ENCODE peak calls at places on chromosomes 12 and 14, in nine cellular contexts. H, O, U, J, V, E, G, Z and M are unnamed samples.

GRCh38 chr12:77734489-77734888 is 96.2 kb upstream of the NAV3 start:
- DNase-seq in H (no peak), O (no peak), U (peak), J (no peak), V (no peak), E (no peak), G (no peak), Z (no peak), M (no peak)

GRCh38 chr14:41446008-41446407 is 160.7 kb upstream of the LRFN5 start:
- DNase-seq in H (no peak), O (no peak), U (no peak), J (no peak), V (no peak), E (no peak), G (no peak), Z (no peak), M (no peak)

GRCh38 chr14:100165825-100166520 is 6.5 kb upstream of the DEGS2 start:
- DNase-seq in H (no peak), O (no peak), U (no peak), J (no peak), V (no peak), E (no peak), G (no peak), Z (no peak), M (peak)

GRCh38 chr14:99271951-99272668 is at the start of gene BCL11B:
- DNase-seq in H (peak), O (no peak), U (peak), J (no peak), V (peak), E (peak), G (peak), Z (peak), M (peak)

GRCh38 chr12:62260733-62261683 is 804 bp downstream of the USP15 start:
- DNase-seq in H (peak), O (no peak), U (peak), J (no peak), V (peak), E (peak), G (peak), Z (peak), M (peak)

GRCh38 chr12:118307069-118307954 is 65.4 kb downstream of the TAOK3 start:
- DNase-seq in H (no peak), O (no peak), U (peak), J (no peak), V (peak), E (no peak), G (no peak), Z (no peak), M (no peak)

GRCh38 chr14:70721542-70721941 is 79.8 kb downstream of the TTC9 start:
- DNase-seq in H (no peak), O (no peak), U (no peak), J (no peak), V (no peak), E (no peak), G (no peak), Z (peak), M (no peak)

GRCh38 chr14:76236172-76237130 is 84.7 kb downstream of the GPATCH2L start:
- DNase-seq in H (no peak), O (no peak), U (no peak), J (no peak), V (peak), E (no peak), G (no peak), Z (no peak), M (no peak)

GRCh38 chr12:132477703-132478432 is 12.1 kb upstream of the FBRSL1 start:
- DNase-seq in H (no peak), O (no peak), U (no peak), J (no peak), V (no peak), E (no peak), G (no peak), Z (no peak), M (no peak)

GRCh38 chr14:20553024-20553423 is 7.8 kb downstream of the RNASE9 start:
- DNase-seq in H (no peak), O (no peak), U (no peak), J (no peak), V (no peak), E (no peak), G (no peak), Z (no peak), M (no peak)

GRCh38 chr12:94282675-94283074 is 134.3 kb downstream of the PLXNC1 start:
- DNase-seq in H (peak), O (no peak), U (no peak), J (peak), V (peak), E (no peak), G (no peak), Z (no peak), M (no peak)

GRCh38 chr12:116934908-116935698 is 24.4 kb downstream of the FBXW8 start:
- DNase-seq in H (no peak), O (no peak), U (no peak), J (no peak), V (no peak), E (no peak), G (no peak), Z (no peak), M (no peak)

GRCh38 chr12:30752255-30752654 is 2.5 kb downstream of the CAPRIN2 start:
- DNase-seq in H (no peak), O (no peak), U (no peak), J (no peak), V (no peak), E (no peak), G (no peak), Z (no peak), M (no peak)

GRCh38 chr14:63671987-63672386 is 30.3 kb upstream of the WDR89 start:
- DNase-seq in H (no peak), O (no peak), U (no peak), J (no peak), V (no peak), E (no peak), G (no peak), Z (no peak), M (no peak)

GRCh38 chr14:76768201-76768656 is 7.0 kb downstream of the VASH1 start:
- DNase-seq in H (no peak), O (peak), U (no peak), J (peak), V (peak), E (no peak), G (no peak), Z (no peak), M (peak)

GRCh38 chr12:95208678-95209077 is 8.6 kb downstream of the FGD6 start:
- DNase-seq in H (no peak), O (no peak), U (no peak), J (no peak), V (no peak), E (no peak), G (no peak), Z (no peak), M (no peak)

GRCh38 chr12:107331912-107332311 is 238.6 kb upstream of the CRY1 start:
- DNase-seq in H (no peak), O (no peak), U (no peak), J (no peak), V (no peak), E (no peak), G (no peak), Z (no peak), M (no peak)

GRCh38 chr12:122499991-122500684 is 594 bp downstream of the ZCCHC8 start:
- DNase-seq in H (peak), O (peak), U (peak), J (peak), V (peak), E (no peak), G (peak), Z (peak), M (peak)

GRCh38 chr12:31728917-31729640 is at the start of gene AMN1:
- DNase-seq in H (peak), O (peak), U (peak), J (peak), V (peak), E (peak), G (peak), Z (peak), M (peak)

GRCh38 chr12:92462049-92462448 is 240.7 kb upstream of the PLEKHG7 start:
- DNase-seq in H (peak), O (no peak), U (peak), J (no peak), V (peak), E (no peak), G (no peak), Z (no peak), M (no peak)

GRCh38 chr12:98856897-98857540 is 211.9 kb downstream of the APAF1 start:
- DNase-seq in H (no peak), O (no peak), U (no peak), J (no peak), V (no peak), E (no peak), G (no peak), Z (no peak), M (peak)

GRCh38 chr14:89531661-89532335 is 114.8 kb upstream of the FOXN3 start:
- DNase-seq in H (no peak), O (no peak), U (no peak), J (no peak), V (no peak), E (no peak), G (no peak), Z (no peak), M (no peak)

GRCh38 chr14:80212025-80212402 is 710 bp upstream of the DIO2 start:
- DNase-seq in H (no peak), O (no peak), U (peak), J (no peak), V (no peak), E (no peak), G (no peak), Z (peak), M (no peak)

GRCh38 chr12:113994051-113994450 is 27.9 kb upstream of the RBM19 start:
- DNase-seq in H (no peak), O (no peak), U (no peak), J (no peak), V (no peak), E (no peak), G (no peak), Z (no peak), M (no peak)

GRCh38 chr12:48788852-48789775 is at the start of gene ADCY6:
- DNase-seq in H (no peak), O (peak), U (peak), J (peak), V (no peak), E (no peak), G (peak), Z (peak), M (peak)

GRCh38 chr12:98198261-98198982 is 317.0 kb upstream of the TMPO start:
- DNase-seq in H (no peak), O (no peak), U (no peak), J (no peak), V (no peak), E (no peak), G (no peak), Z (no peak), M (no peak)

DNA sequence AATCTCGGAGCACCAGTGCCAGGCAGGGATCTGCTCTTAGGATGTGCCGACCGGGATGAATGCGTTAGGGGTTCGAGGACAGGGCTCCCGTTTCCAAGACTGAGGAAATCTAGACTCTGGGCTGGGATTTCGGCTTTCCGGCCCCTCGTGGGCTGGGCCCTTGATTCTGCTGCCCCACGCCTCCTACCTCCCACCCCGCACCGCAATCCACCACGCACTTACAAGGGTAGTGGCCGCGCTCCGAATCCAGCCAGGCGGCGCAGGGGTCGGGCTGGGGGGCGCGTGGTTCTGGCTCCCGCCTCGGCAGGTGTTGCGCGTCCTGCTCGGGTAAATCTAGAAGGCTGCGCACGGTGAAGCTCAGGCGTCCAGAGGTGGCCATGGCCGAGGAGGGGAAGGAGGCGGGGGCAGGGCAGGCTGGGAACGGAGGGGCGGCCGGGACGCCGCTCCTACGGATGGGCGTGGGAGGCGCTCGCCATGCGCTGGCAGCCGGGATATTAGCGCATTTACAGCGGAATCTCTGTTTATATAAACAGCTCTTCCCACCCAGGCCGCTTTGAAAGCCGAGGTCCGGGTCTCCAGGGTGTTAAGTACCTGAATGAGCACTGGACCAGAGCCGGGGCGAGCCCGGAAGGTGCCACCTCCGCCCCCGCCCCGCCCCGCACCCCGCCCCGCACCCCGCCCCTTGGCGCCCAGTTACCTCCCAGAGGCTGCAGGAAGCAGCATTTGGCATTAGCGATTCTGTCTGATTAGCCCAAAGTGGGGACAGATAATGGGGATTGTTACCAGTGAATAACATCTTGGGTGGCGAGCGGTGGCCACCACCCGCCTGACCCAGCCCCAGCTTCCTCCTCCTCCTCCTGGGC is at the start of gene NKX2-8:
- DNase-seq in H (no peak), O (no peak), U (no peak), J (peak), V (no peak), E (no peak), G (peak), Z (peak), M (peak)
- H3K4me3 ChIP-seq in H (no peak), O (peak), U (peak), J (peak), V (no peak), E (peak), G (peak), Z (peak), M (peak)

GRCh38 chr14:22883191-22883976 is at the start of gene REM2:
- DNase-seq in H (no peak), O (no peak), U (no peak), J (no peak), V (no peak), E (no peak), G (no peak), Z (peak), M (peak)
- H3K4me3 ChIP-seq in H (no peak), O (no peak), U (no peak), J (no peak), V (no peak), E (no peak), G (no peak), Z (no peak), M (peak)

DNA sequence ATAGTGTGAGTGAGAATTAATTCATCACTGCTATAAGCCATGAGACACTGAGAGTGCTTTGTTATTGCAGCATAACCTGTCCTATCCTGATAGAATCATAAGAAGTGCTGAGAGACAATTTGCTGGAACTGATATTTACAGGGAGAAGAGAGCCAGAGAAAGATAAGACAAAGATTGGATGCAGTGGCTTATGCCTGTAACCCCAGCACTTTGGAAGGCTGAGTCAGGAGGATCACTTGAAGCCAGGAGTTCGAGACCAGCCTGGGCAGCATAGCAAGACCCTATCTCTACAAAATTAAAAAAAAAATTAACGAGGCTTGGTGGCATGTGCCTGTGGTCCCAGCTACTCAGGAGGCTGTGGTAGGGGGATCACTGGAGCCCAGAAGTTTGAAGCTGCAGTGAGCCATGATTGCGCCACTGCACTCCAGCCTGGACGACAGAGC is 3.0 kb upstream of the P2RX7 start:
- DNase-seq in H (no peak), O (no peak), U (no peak), J (no peak), V (no peak), E (no peak), G (no peak), Z (no peak), M (no peak)
- H3K4me3 ChIP-seq in H (peak), O (no peak), U (no peak), J (no peak), V (peak), E (no peak), G (no peak), Z (no peak), M (no peak)

GRCh38 chr12:54000105-54000773 is at the start of gene HOXC9:
- DNase-seq in H (no peak), O (no peak), U (no peak), J (peak), V (no peak), E (no peak), G (no peak), Z (no peak), M (no peak)
- H3K4me3 ChIP-seq in H (no peak), O (peak), U (peak), J (peak), V (no peak), E (peak), G (peak), Z (peak), M (peak)

GRCh38 chr12:74537126-74537706 is 419 bp upstream of the ATXN7L3B start:
- DNase-seq in H (peak), O (no peak), U (peak), J (no peak), V (peak), E (no peak), G (peak), Z (peak), M (peak)
- H3K4me3 ChIP-seq in H (peak), O (peak), U (peak), J (peak), V (peak), E (peak), G (peak), Z (peak), M (peak)

GRCh38 chr14:64943556-64943955 is 1.0 kb upstream of the GPX2 start:
- DNase-seq in H (no peak), O (peak), U (no peak), J (no peak), V (no peak), E (no peak), G (no peak), Z (no peak), M (no peak)
- H3K4me3 ChIP-seq in H (no peak), O (no peak), U (no peak), J (no peak), V (no peak), E (no peak), G (no peak), Z (no peak), M (no peak)

GRCh38 chr12:57990241-57990883 is 49.0 kb downstream of the ATP23 start:
- DNase-seq in H (no peak), O (no peak), U (no peak), J (no peak), V (no peak), E (no peak), G (no peak), Z (no peak), M (no peak)

GRCh38 chr12:57993834-57994233 is 52.5 kb downstream of the ATP23 start:
- DNase-seq in H (no peak), O (no peak), U (no peak), J (no peak), V (no peak), E (no peak), G (no peak), Z (no peak), M (no peak)

GRCh38 chr12:57989837-57990236 is 48.5 kb downstream of the ATP23 start:
- DNase-seq in H (no peak), O (no peak), U (no peak), J (no peak), V (no peak), E (no peak), G (no peak), Z (no peak), M (no peak)

GRCh38 chr12:57992001-57992400 is 50.6 kb downstream of the ATP23 start:
- DNase-seq in H (no peak), O (no peak), U (no peak), J (no peak), V (no peak), E (no peak), G (no peak), Z (no peak), M (no peak)

DNA sequence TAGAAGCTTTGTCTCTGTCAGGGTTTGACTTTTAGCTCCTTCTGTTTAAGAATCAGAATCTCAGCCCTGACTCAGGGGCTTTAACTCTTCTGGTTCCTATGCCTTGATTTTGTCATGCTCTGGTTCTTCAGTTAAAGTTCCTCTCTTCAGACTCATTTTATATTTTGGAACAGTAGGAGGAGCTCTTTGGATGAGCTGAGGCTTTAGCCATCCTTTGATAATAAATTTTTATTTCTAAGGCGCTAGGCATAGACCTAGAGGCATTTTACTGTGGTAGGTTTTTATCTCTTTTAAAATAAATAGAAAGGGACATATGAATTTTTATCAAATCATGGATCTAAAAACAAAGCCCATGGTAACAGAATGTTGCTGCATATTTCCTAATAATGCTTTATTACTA is 51.7 kb downstream of the ATP23 start:
- DNase-seq in H (no peak), O (no peak), U (peak), J (no peak), V (no peak), E (no peak), G (no peak), Z (no peak), M (peak)
- H3K4me3 ChIP-seq in H (no peak), O (no peak), U (no peak), J (no peak), V (no peak), E (no peak), G (no peak), Z (no peak), M (no peak)